ENCODE peak calls at places on chromosomes 7 and 10, in six cellular contexts. One of them, this sample, is unnamed.

GRCh38 chr7:135169936-135170222 is 628 bp downstream of the CYREN start:
- DNase-seq in fibroblast of lung: no peak
- DNase-seq in transverse colon: no peak
- DNase-seq in uterus: no peak
- DNase-seq in stomach: no peak
- DNase-seq in CD4-positive, CD25-positive, alpha-beta regulatory T cell: no peak
- DNase-seq in this sample: no peak

GRCh38 chr10:109773818-109774440 is 149.4 kb downstream of the XPNPEP1 start:
- DNase-seq in CD4-positive, CD25-positive, alpha-beta regulatory T cell: no peak
- DNase-seq in uterus: no peak
- DNase-seq in fibroblast of lung: peak; percentile 55
- DNase-seq in stomach: no peak
- DNase-seq in transverse colon: no peak
- DNase-seq in this sample: no peak

GRCh38 chr10:8049151-8049873 is 5.2 kb upstream of the GATA3 start:
- DNase-seq in fibroblast of lung: no peak
- DNase-seq in stomach: no peak
- DNase-seq in uterus: no peak
- DNase-seq in transverse colon: no peak
- DNase-seq in CD4-positive, CD25-positive, alpha-beta regulatory T cell: no peak
- DNase-seq in this sample: no peak

GRCh38 chr7:155001756-155002410 is 1.0 kb downstream of the PAXIP1 start:
- DNase-seq in uterus: no peak
- DNase-seq in transverse colon: no peak
- DNase-seq in stomach: no peak
- DNase-seq in CD4-positive, CD25-positive, alpha-beta regulatory T cell: no peak
- DNase-seq in fibroblast of lung: peak; percentile 9
- DNase-seq in this sample: no peak

GRCh38 chr10:110069502-110069982 is 61.8 kb downstream of the ADD3 start:
- DNase-seq in uterus: no peak
- DNase-seq in CD4-positive, CD25-positive, alpha-beta regulatory T cell: no peak
- DNase-seq in stomach: no peak
- DNase-seq in transverse colon: no peak
- DNase-seq in fibroblast of lung: peak; percentile 30
- DNase-seq in this sample: no peak

GRCh38 chr10:132443998-132444876 is 47.2 kb downstream of the PWWP2B start:
- DNase-seq in CD4-positive, CD25-positive, alpha-beta regulatory T cell: no peak
- DNase-seq in fibroblast of lung: no peak
- DNase-seq in uterus: no peak
- DNase-seq in stomach: no peak
- DNase-seq in transverse colon: no peak
- DNase-seq in this sample: no peak

GRCh38 chr7:30308392-30308791 is 24.0 kb downstream of the ZNRF2 start:
- DNase-seq in uterus: no peak
- DNase-seq in CD4-positive, CD25-positive, alpha-beta regulatory T cell: no peak
- DNase-seq in fibroblast of lung: no peak
- DNase-seq in transverse colon: no peak
- DNase-seq in stomach: no peak
- DNase-seq in this sample: no peak

GRCh38 chr10:12500406-12501303 is 151.3 kb downstream of the CAMK1D start:
- DNase-seq in CD4-positive, CD25-positive, alpha-beta regulatory T cell: no peak
- DNase-seq in transverse colon: no peak
- DNase-seq in stomach: peak; percentile 23
- DNase-seq in uterus: no peak
- DNase-seq in fibroblast of lung: no peak
- DNase-seq in this sample: no peak

GRCh38 chr10:110456046-110456445 is 41.7 kb upstream of the DUSP5 start:
- DNase-seq in uterus: no peak
- DNase-seq in stomach: peak; percentile 36
- DNase-seq in fibroblast of lung: no peak
- DNase-seq in CD4-positive, CD25-positive, alpha-beta regulatory T cell: no peak
- DNase-seq in transverse colon: peak; percentile 32
- DNase-seq in this sample: no peak

GRCh38 chr10:101014966-101015581 is 15.5 kb downstream of the LZTS2 start:
- DNase-seq in CD4-positive, CD25-positive, alpha-beta regulatory T cell: no peak
- DNase-seq in fibroblast of lung: peak; percentile 95
- DNase-seq in stomach: no peak
- DNase-seq in uterus: no peak
- DNase-seq in transverse colon: no peak
- DNase-seq in this sample: no peak

GRCh38 chr7:151796091-151796870 is 80.6 kb downstream of the PRKAG2 start:
- DNase-seq in transverse colon: peak; percentile 30
- DNase-seq in CD4-positive, CD25-positive, alpha-beta regulatory T cell: no peak
- DNase-seq in fibroblast of lung: peak; percentile 26
- DNase-seq in stomach: peak; percentile 58
- DNase-seq in uterus: no peak
- DNase-seq in this sample: no peak

GRCh38 chr7:82507365-82507975 is 63.9 kb upstream of the CACNA2D1 start:
- DNase-seq in uterus: no peak
- DNase-seq in CD4-positive, CD25-positive, alpha-beta regulatory T cell: no peak
- DNase-seq in fibroblast of lung: no peak
- DNase-seq in transverse colon: no peak
- DNase-seq in stomach: no peak
- DNase-seq in this sample: no peak

GRCh38 chr7:7681191-7681935 is 37.0 kb downstream of the RPA3 start:
- DNase-seq in uterus: no peak
- DNase-seq in stomach: no peak
- DNase-seq in CD4-positive, CD25-positive, alpha-beta regulatory T cell: peak; percentile 15
- DNase-seq in fibroblast of lung: peak; percentile 82
- DNase-seq in transverse colon: peak; percentile 36
- DNase-seq in this sample: no peak

GRCh38 chr7:154579711-154580110 is 423.2 kb downstream of the PAXIP1 start:
- DNase-seq in transverse colon: no peak
- DNase-seq in uterus: no peak
- DNase-seq in stomach: no peak
- DNase-seq in fibroblast of lung: no peak
- DNase-seq in CD4-positive, CD25-positive, alpha-beta regulatory T cell: no peak
- DNase-seq in this sample: no peak

GRCh38 chr10:119231654-119232053 is 24.3 kb downstream of the GRK5 start:
- DNase-seq in stomach: no peak
- DNase-seq in CD4-positive, CD25-positive, alpha-beta regulatory T cell: no peak
- DNase-seq in uterus: no peak
- DNase-seq in fibroblast of lung: no peak
- DNase-seq in transverse colon: no peak
- DNase-seq in this sample: no peak

GRCh38 chr7:82257118-82257695 is 186.4 kb downstream of the CACNA2D1 start:
- DNase-seq in fibroblast of lung: no peak
- DNase-seq in stomach: no peak
- DNase-seq in uterus: no peak
- DNase-seq in transverse colon: no peak
- DNase-seq in CD4-positive, CD25-positive, alpha-beta regulatory T cell: no peak
- DNase-seq in this sample: no peak

GRCh38 chr10:93182790-93183189 is 109.1 kb downstream of the CYP26A1 start:
- DNase-seq in stomach: no peak
- DNase-seq in uterus: no peak
- DNase-seq in CD4-positive, CD25-positive, alpha-beta regulatory T cell: no peak
- DNase-seq in fibroblast of lung: no peak
- DNase-seq in transverse colon: no peak
- DNase-seq in this sample: no peak

GRCh38 chr10:43057831-43058340 is 19.0 kb upstream of the RET start:
- DNase-seq in uterus: no peak
- DNase-seq in fibroblast of lung: no peak
- DNase-seq in CD4-positive, CD25-positive, alpha-beta regulatory T cell: no peak
- DNase-seq in stomach: no peak
- DNase-seq in transverse colon: no peak
- DNase-seq in this sample: no peak

GRCh38 chr10:104614245-104614831 is 26.8 kb upstream of the SORCS3 start:
- DNase-seq in stomach: no peak
- DNase-seq in fibroblast of lung: peak; percentile 12
- DNase-seq in transverse colon: no peak
- DNase-seq in CD4-positive, CD25-positive, alpha-beta regulatory T cell: no peak
- DNase-seq in uterus: no peak
- DNase-seq in this sample: no peak

GRCh38 chr7:2278026-2278425 is 36.0 kb downstream of the NUDT1 start:
- DNase-seq in transverse colon: no peak
- DNase-seq in stomach: no peak
- DNase-seq in CD4-positive, CD25-positive, alpha-beta regulatory T cell: no peak
- DNase-seq in uterus: no peak
- DNase-seq in fibroblast of lung: no peak
- DNase-seq in this sample: no peak

GRCh38 chr10:24254180-24254579 is 45.2 kb downstream of the KIAA1217 start:
- DNase-seq in uterus: no peak
- DNase-seq in fibroblast of lung: peak; percentile 4
- DNase-seq in transverse colon: no peak
- DNase-seq in CD4-positive, CD25-positive, alpha-beta regulatory T cell: no peak
- DNase-seq in stomach: no peak
- DNase-seq in this sample: no peak

GRCh38 chr7:90629306-90629918 is 33.3 kb downstream of the CDK14 start:
- DNase-seq in uterus: no peak
- DNase-seq in stomach: no peak
- DNase-seq in transverse colon: no peak
- DNase-seq in CD4-positive, CD25-positive, alpha-beta regulatory T cell: no peak
- DNase-seq in fibroblast of lung: peak; percentile 77
- DNase-seq in this sample: no peak

GRCh38 chr7:11217848-11218565 is 244.3 kb downstream of the PHF14 start:
- DNase-seq in fibroblast of lung: no peak
- DNase-seq in stomach: no peak
- DNase-seq in uterus: no peak
- DNase-seq in CD4-positive, CD25-positive, alpha-beta regulatory T cell: no peak
- DNase-seq in transverse colon: no peak
- DNase-seq in this sample: no peak

GRCh38 chr7:122989577-122989976 is 5.9 kb downstream of the TAS2R16 start:
- DNase-seq in transverse colon: no peak
- DNase-seq in fibroblast of lung: no peak
- DNase-seq in uterus: no peak
- DNase-seq in CD4-positive, CD25-positive, alpha-beta regulatory T cell: no peak
- DNase-seq in stomach: no peak
- DNase-seq in this sample: no peak

GRCh38 chr10:76007206-76007605 is 575.8 kb downstream of the LRMDA start:
- DNase-seq in stomach: no peak
- DNase-seq in fibroblast of lung: no peak
- DNase-seq in transverse colon: no peak
- DNase-seq in CD4-positive, CD25-positive, alpha-beta regulatory T cell: no peak
- DNase-seq in uterus: no peak
- DNase-seq in this sample: no peak

GRCh38 chr10:89369142-89370105 is 8.4 kb upstream of the IFIT1B start:
- DNase-seq in transverse colon: no peak
- DNase-seq in uterus: no peak
- DNase-seq in CD4-positive, CD25-positive, alpha-beta regulatory T cell: no peak
- DNase-seq in fibroblast of lung: peak; percentile 75
- DNase-seq in stomach: no peak
- DNase-seq in this sample: no peak

GRCh38 chr10:63627376-63627775 is 106.2 kb downstream of the REEP3 start:
- DNase-seq in fibroblast of lung: no peak
- DNase-seq in CD4-positive, CD25-positive, alpha-beta regulatory T cell: no peak
- DNase-seq in transverse colon: no peak
- DNase-seq in uterus: no peak
- DNase-seq in stomach: no peak
- DNase-seq in this sample: no peak

GRCh38 chr10:29142516-29143314 is 146.2 kb upstream of the LYZL1 start:
- DNase-seq in CD4-positive, CD25-positive, alpha-beta regulatory T cell: no peak
- DNase-seq in transverse colon: no peak
- DNase-seq in uterus: no peak
- DNase-seq in stomach: no peak
- DNase-seq in fibroblast of lung: no peak
- DNase-seq in this sample: no peak

GRCh38 chr7:142557971-142558582 is 191.2 kb upstream of the PRSS1 start:
- DNase-seq in fibroblast of lung: peak; percentile 64
- DNase-seq in transverse colon: peak; percentile 50
- DNase-seq in uterus: no peak
- DNase-seq in CD4-positive, CD25-positive, alpha-beta regulatory T cell: peak; percentile 30
- DNase-seq in stomach: no peak
- DNase-seq in this sample: peak; percentile 30

GRCh38 chr10:22349758-22350157 is 4.5 kb downstream of the SPAG6 start:
- DNase-seq in uterus: no peak
- DNase-seq in stomach: no peak
- DNase-seq in transverse colon: no peak
- DNase-seq in fibroblast of lung: no peak
- DNase-seq in CD4-positive, CD25-positive, alpha-beta regulatory T cell: no peak
- DNase-seq in this sample: no peak
- H3K27ac ChIP-seq in uterus: no peak overlapping the region
- H3K27ac ChIP-seq in stomach: no peak overlapping the region
- H3K27ac ChIP-seq in transverse colon: no peak overlapping the region
- H3K27ac ChIP-seq in fibroblast of lung: no peak overlapping the region
- H3K27ac ChIP-seq in CD4-positive, CD25-positive, alpha-beta regulatory T cell: no peak overlapping the region
- H3K27ac ChIP-seq in this sample: no peak overlapping the region

DNA sequence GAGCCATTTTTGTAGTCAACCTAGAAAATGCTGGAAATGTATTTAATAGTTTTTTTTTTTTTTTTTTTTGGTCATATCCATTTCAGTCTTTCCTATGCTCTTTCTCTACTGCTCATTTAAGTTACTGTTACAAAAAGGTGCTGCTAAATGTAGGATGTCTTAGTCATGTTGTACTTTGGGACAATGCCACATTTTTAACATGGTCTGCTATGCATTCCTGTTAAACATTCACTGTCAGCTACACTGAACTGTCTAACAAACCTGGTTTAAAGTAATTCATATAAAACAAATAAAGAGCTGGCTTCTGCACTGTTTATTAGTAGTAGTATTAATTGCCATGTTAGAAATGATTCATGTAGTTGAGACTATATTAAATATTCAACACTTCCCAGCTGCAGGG is 108.6 kb downstream of the NSUN6 start:
- DNase-seq in CD4-positive, CD25-positive, alpha-beta regulatory T cell: no peak
- DNase-seq in uterus: no peak
- DNase-seq in transverse colon: no peak
- DNase-seq in stomach: no peak
- DNase-seq in fibroblast of lung: peak; percentile 26
- DNase-seq in this sample: no peak
- H3K36me3 ChIP-seq in CD4-positive, CD25-positive, alpha-beta regulatory T cell: peaks cover 59% of the 10 kb centered on the region
- H3K36me3 ChIP-seq in uterus: no peaks in the 10 kb centered on the region
- H3K36me3 ChIP-seq in transverse colon: no peaks in the 10 kb centered on the region
- H3K36me3 ChIP-seq in stomach: peaks cover 58% of the 10 kb centered on the region
- H3K36me3 ChIP-seq in fibroblast of lung: no peaks in the 10 kb centered on the region
- H3K36me3 ChIP-seq in this sample: peaks cover 12% of the 10 kb centered on the region

DNA sequence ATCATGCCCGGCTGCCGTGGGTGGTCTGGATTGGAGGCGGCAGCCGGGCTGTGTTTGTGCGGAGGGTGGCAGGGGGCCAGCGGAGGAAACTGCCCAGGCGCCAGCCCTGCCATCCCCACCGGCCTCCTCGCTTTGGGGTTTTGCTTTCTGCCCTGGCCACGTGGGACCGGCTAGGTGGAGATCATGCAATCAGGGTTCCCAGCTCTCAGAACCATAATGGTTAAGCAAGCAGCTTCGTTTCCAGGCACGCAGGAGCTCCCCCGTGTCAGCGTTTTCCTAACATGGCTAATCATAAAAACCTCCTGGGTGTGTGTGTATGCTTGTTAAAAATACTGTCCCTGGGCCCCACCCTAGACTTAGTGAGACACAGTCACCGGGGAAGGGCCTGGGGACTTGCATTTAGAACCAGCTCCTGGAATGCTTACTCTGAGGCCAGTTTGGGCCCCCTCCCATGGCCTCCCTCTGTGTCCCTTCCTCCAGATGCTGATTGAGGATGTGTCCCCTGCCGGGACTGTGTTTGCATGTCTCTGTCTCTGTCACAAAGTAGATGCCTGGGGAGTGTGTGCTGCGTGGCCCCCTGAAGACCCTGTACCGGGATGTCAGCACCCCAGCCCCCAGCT is 119.3 kb downstream of the CUX1 start:
- DNase-seq in stomach: peak; percentile 33
- DNase-seq in fibroblast of lung: peak; percentile 52
- DNase-seq in uterus: peak; percentile 60
- DNase-seq in transverse colon: peak; percentile 71
- DNase-seq in CD4-positive, CD25-positive, alpha-beta regulatory T cell: no peak
- DNase-seq in this sample: no peak
- H3K4me1 ChIP-seq in stomach: peaks cover 66% of the 10 kb centered on the region
- H3K4me1 ChIP-seq in fibroblast of lung: peaks cover 5% of the 10 kb centered on the region
- H3K4me1 ChIP-seq in uterus: peaks cover 16% of the 10 kb centered on the region
- H3K4me1 ChIP-seq in transverse colon: peaks cover 65% of the 10 kb centered on the region
- H3K4me1 ChIP-seq in CD4-positive, CD25-positive, alpha-beta regulatory T cell: no peaks in the 10 kb centered on the region
- H3K4me1 ChIP-seq in this sample: no peaks in the 10 kb centered on the region

GRCh38 chr7:20561908-20562307 is 53.6 kb upstream of the ABCB5 start:
- DNase-seq in uterus: no peak
- DNase-seq in CD4-positive, CD25-positive, alpha-beta regulatory T cell: no peak
- DNase-seq in fibroblast of lung: no peak
- DNase-seq in stomach: no peak
- DNase-seq in transverse colon: no peak
- DNase-seq in this sample: no peak
- H3K27ac ChIP-seq in uterus: no peak overlapping the region
- H3K27ac ChIP-seq in CD4-positive, CD25-positive, alpha-beta regulatory T cell: no peak overlapping the region
- H3K27ac ChIP-seq in fibroblast of lung: no peak overlapping the region
- H3K27ac ChIP-seq in stomach: no peak overlapping the region
- H3K27ac ChIP-seq in transverse colon: no peak overlapping the region
- H3K27ac ChIP-seq in this sample: no peak overlapping the region